ENCODE peak calls at places on chromosomes 5 and 9, in six cellular contexts. X is A549, W is ovary, U is endothelial cell of umbilical vein, H is brain microvascular endothelial cell, C is fibroblast of lung. F is an unnamed sample.
A peak's percentile ranks its signal among the peaks of the same experiment; 100 is the strongest.

GRCh38 chr5:1893754-1894153 is 11.0 kb upstream of the IRX4 start:
- DNase-seq in X (no peak), W (no peak), U (no peak), H (no peak), C (no peak), F (peak; percentile 15)

GRCh38 chr5:5304361-5305035 is 118.0 kb upstream of the ICE1 start:
- DNase-seq in X (peak; percentile 27), W (no peak), U (no peak), H (no peak), C (no peak), F (no peak)

GRCh38 chr9:134004131-134004873 is 12.2 kb upstream of the VAV2 start:
- DNase-seq in X (no peak), W (no peak), U (no peak), H (no peak), C (no peak), F (no peak)

GRCh38 chr9:7320139-7320538 is 479.4 kb downstream of the DMAC1 start:
- DNase-seq in X (peak; percentile 92), W (no peak), U (peak; percentile 18), H (peak; percentile 78), C (peak; percentile 99), F (no peak)

GRCh38 chr5:174307656-174308271 is 262.3 kb downstream of the NSG2 start:
- DNase-seq in X (no peak), W (no peak), U (no peak), H (no peak), C (no peak), F (no peak)

GRCh38 chr5:151155149-151155776 is 2.3 kb downstream of the ANXA6 start:
- DNase-seq in X (no peak), W (no peak), U (no peak), H (no peak), C (peak; percentile 22), F (peak; percentile 86)

GRCh38 chr5:18876565-18876964 is 1111.4 kb downstream of the CDH18 start:
- DNase-seq in X (no peak), W (no peak), U (no peak), H (no peak), C (no peak), F (no peak)

GRCh38 chr9:122218885-122219855 is 9.6 kb downstream of the LHX6 start:
- DNase-seq in X (no peak), W (no peak), U (no peak), H (no peak), C (peak; percentile 36), F (no peak)

GRCh38 chr5:66306105-66306843 is 162.2 kb downstream of the SREK1 start:
- DNase-seq in X (peak; percentile 66), W (peak; percentile 46), U (peak; percentile 72), H (peak; percentile 64), C (peak; percentile 77), F (no peak)

GRCh38 chr9:73995836-73996235 is 501.3 kb upstream of the RORB start:
- DNase-seq in X (no peak), W (no peak), U (no peak), H (no peak), C (no peak), F (no peak)

GRCh38 chr5:90558344-90559192 is at the start of gene ADGRV1:
- DNase-seq in X (peak; percentile 54), W (peak; percentile 34), U (peak; percentile 12), H (peak; percentile 26), C (peak; percentile 50), F (peak; percentile 65)

GRCh38 chr5:157215143-157215825 is 34.6 kb downstream of the ITK start:
- DNase-seq in X (no peak), W (no peak), U (no peak), H (no peak), C (no peak), F (no peak)

GRCh38 chr9:134126373-134126772 is 9.5 kb upstream of the WDR5 start:
- DNase-seq in X (no peak), W (no peak), U (no peak), H (no peak), C (no peak), F (no peak)

GRCh38 chr5:140925806-140926205 is 293 bp upstream of the PCDHAC1 start:
- DNase-seq in X (no peak), W (no peak), U (no peak), H (no peak), C (no peak), F (no peak)

GRCh38 chr9:80615964-80616363 is 1044.2 kb downstream of the TLE4 start:
- DNase-seq in X (no peak), W (no peak), U (no peak), H (no peak), C (peak; percentile 84), F (no peak)

GRCh38 chr9:16405421-16405820 is 465.0 kb downstream of the BNC2 start:
- DNase-seq in X (no peak), W (no peak), U (no peak), H (no peak), C (no peak), F (no peak)

GRCh38 chr9:37248651-37249163 is 128.3 kb downstream of the ZCCHC7 start:
- DNase-seq in X (no peak), W (no peak), U (no peak), H (no peak), C (no peak), F (no peak)

GRCh38 chr5:66945389-66946349 is 250.9 kb downstream of the CD180 start:
- DNase-seq in X (no peak), W (no peak), U (peak; percentile 65), H (no peak), C (no peak), F (no peak)

GRCh38 chr5:110865400-110866094 is 126.7 kb downstream of the SLC25A46 start:
- DNase-seq in X (peak; percentile 34), W (no peak), U (peak; percentile 7), H (peak; percentile 48), C (no peak), F (no peak)

GRCh38 chr9:120652902-120653301 is 61.4 kb downstream of the MEGF9 start:
- DNase-seq in X (no peak), W (no peak), U (no peak), H (no peak), C (no peak), F (no peak)

GRCh38 chr5:57174850-57175525 is 1.1 kb downstream of the GPBP1 start:
- DNase-seq in X (no peak), W (no peak), U (peak; percentile 41), H (no peak), C (no peak), F (no peak)

GRCh38 chr9:79428422-79428821 is 143.3 kb upstream of the TLE4 start:
- DNase-seq in X (no peak), W (no peak), U (no peak), H (no peak), C (no peak), F (no peak)

GRCh38 chr5:127942246-127943060 is 141.1 kb upstream of the SLC12A2 start:
- DNase-seq in X (no peak), W (no peak), U (peak; percentile 39), H (peak; percentile 39), C (peak; percentile 22), F (no peak)

GRCh38 chr9:33430942-33431341 is 16.5 kb downstream of the AQP3 start:
- DNase-seq in X (peak; percentile 72), W (no peak), U (no peak), H (no peak), C (no peak), F (no peak)

GRCh38 chr9:109453210-109453842 is 44.8 kb downstream of the PTPN3 start:
- DNase-seq in X (peak; percentile 71), W (no peak), U (peak; percentile 54), H (peak; percentile 91), C (peak; percentile 21), F (no peak)

GRCh38 chr5:134003957-134004625 is 684 bp downstream of the VDAC1 start:
- DNase-seq in X (peak; percentile 49), W (peak; percentile 66), U (peak; percentile 55), H (peak; percentile 18), C (peak; percentile 51), F (peak; percentile 95)

GRCh38 chr9:34644766-34645314 is 1.6 kb upstream of the GALT start:
- DNase-seq in X (no peak), W (no peak), U (no peak), H (no peak), C (no peak), F (no peak)

GRCh38 chr9:2448193-2448738 is 173.3 kb upstream of the VLDLR start:
- DNase-seq in X (no peak), W (no peak), U (no peak), H (no peak), C (peak; percentile 31), F (no peak)

GRCh38 chr9:132241840-132242620 is 80.2 kb downstream of the NTNG2 start:
- DNase-seq in X (no peak), W (peak; percentile 54), U (no peak), H (no peak), C (peak; percentile 34), F (peak; percentile 92)

GRCh38 chr9:112751059-112751795 is 667 bp downstream of the SNX30 start:
- DNase-seq in X (peak; percentile 46), W (peak; percentile 58), U (peak; percentile 56), H (peak; percentile 62), C (peak; percentile 75), F (no peak)
- H3K27ac ChIP-seq in X (peak overlapping the region; percentile 91), W (no peak overlapping the region), U (no peak overlapping the region), H (peak overlapping the region; percentile 5), C (peak overlapping the region; percentile 34), F (peak overlapping the region; percentile 86)

GRCh38 chr9:129740666-129741464 is 12.0 kb downstream of the PTGES start:
- DNase-seq in X (no peak), W (no peak), U (no peak), H (no peak), C (no peak), F (no peak)
- H3K4me3 ChIP-seq in X (no peak overlapping the region), W (no peak overlapping the region), U (no peak overlapping the region), H (no peak overlapping the region), C (no peak overlapping the region), F (no peak overlapping the region)

GRCh38 chr9:70135176-70135575 is 91.5 kb downstream of the MAMDC2 start:
- DNase-seq in X (no peak), W (no peak), U (no peak), H (no peak), C (no peak), F (no peak)

GRCh38 chr9:70133253-70134208 is 89.9 kb downstream of the MAMDC2 start:
- DNase-seq in X (no peak), W (no peak), U (no peak), H (no peak), C (no peak), F (no peak)

GRCh38 chr9:70134360-70134759 is 90.7 kb downstream of the MAMDC2 start:
- DNase-seq in X (no peak), W (no peak), U (no peak), H (no peak), C (no peak), F (no peak)

GRCh38 chr9:70137577-70137976 is 93.9 kb downstream of the MAMDC2 start:
- DNase-seq in X (no peak), W (no peak), U (no peak), H (peak; percentile 43), C (no peak), F (no peak)

DNA sequence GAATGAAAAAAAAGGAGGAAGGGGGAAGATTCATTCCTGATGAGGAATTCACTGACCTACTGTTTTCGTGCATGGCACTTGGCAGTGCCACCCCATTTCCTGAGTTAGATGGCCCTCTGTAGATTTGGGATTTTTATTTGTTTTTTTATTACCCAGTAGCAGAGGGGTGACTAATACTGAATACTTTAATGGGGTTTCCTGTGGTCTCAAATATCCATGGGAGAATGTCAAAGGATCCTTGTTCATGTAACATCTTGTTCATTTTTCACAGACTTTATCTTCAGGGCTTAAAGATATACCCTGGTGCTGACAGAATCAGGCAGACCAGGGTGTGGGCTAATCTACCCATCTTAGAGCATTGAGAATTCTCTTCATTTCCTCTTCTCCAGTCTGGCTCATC is 93.0 kb downstream of the MAMDC2 start:
- DNase-seq in X (no peak), W (no peak), U (peak; percentile 64), H (peak; percentile 60), C (peak; percentile 15), F (no peak)
- TF ChIP-seq CTCF in X (no peak), W (no peak), U (no peak), H (no peak), C (no peak), F (no peak)

GRCh38 chr9:126383395-126384104 is 56.9 kb downstream of the MVB12B start:
- DNase-seq in X (no peak), W (no peak), U (no peak), H (no peak), C (no peak), F (no peak)
- H3K27ac ChIP-seq in X (no peak overlapping the region), W (no peak overlapping the region), U (no peak overlapping the region), H (no peak overlapping the region), C (no peak overlapping the region), F (peak overlapping the region; percentile 62)